ENCODE peak calls at places on chromosomes 1 and 21, in eight cellular contexts. One of them, this sample, is unnamed.

GRCh38 chr1:114618606-114619005 is 37.2 kb upstream of the BCAS2 start:
- DNase-seq in lower lobe of right lung: no peak
- DNase-seq in adrenal gland: no peak
- DNase-seq in fibroblast of mammary gland: no peak
- DNase-seq in K562: no peak
- DNase-seq in suprapubic skin: no peak
- DNase-seq in GM23248: no peak
- DNase-seq in CD4-positive, alpha-beta memory T cell: no peak
- DNase-seq in this sample: no peak

GRCh38 chr1:93977546-93977945 is 68.3 kb upstream of the GCLM start:
- DNase-seq in lower lobe of right lung: no peak
- DNase-seq in adrenal gland: no peak
- DNase-seq in fibroblast of mammary gland: peak
- DNase-seq in K562: no peak
- DNase-seq in suprapubic skin: no peak
- DNase-seq in GM23248: peak
- DNase-seq in CD4-positive, alpha-beta memory T cell: no peak
- DNase-seq in this sample: no peak

GRCh38 chr1:198156111-198156744 is 570 bp upstream of the NEK7 start:
- DNase-seq in lower lobe of right lung: peak
- DNase-seq in adrenal gland: peak
- DNase-seq in fibroblast of mammary gland: peak
- DNase-seq in K562: peak
- DNase-seq in suprapubic skin: no peak
- DNase-seq in GM23248: peak
- DNase-seq in CD4-positive, alpha-beta memory T cell: peak
- DNase-seq in this sample: peak

GRCh38 chr1:3596663-3597598 is 14.4 kb downstream of the MEGF6 start:
- DNase-seq in lower lobe of right lung: no peak
- DNase-seq in adrenal gland: no peak
- DNase-seq in fibroblast of mammary gland: no peak
- DNase-seq in K562: no peak
- DNase-seq in suprapubic skin: no peak
- DNase-seq in GM23248: no peak
- DNase-seq in CD4-positive, alpha-beta memory T cell: no peak
- DNase-seq in this sample: no peak

GRCh38 chr1:161119379-161120061 is 1.6 kb downstream of the NIT1 start:
- DNase-seq in lower lobe of right lung: no peak
- DNase-seq in adrenal gland: peak
- DNase-seq in fibroblast of mammary gland: peak
- DNase-seq in K562: peak
- DNase-seq in suprapubic skin: no peak
- DNase-seq in GM23248: peak
- DNase-seq in CD4-positive, alpha-beta memory T cell: peak
- DNase-seq in this sample: peak

GRCh38 chr1:52238474-52238873 is 96.6 kb downstream of the ZFYVE9 start:
- DNase-seq in lower lobe of right lung: no peak
- DNase-seq in adrenal gland: no peak
- DNase-seq in fibroblast of mammary gland: peak
- DNase-seq in K562: no peak
- DNase-seq in suprapubic skin: no peak
- DNase-seq in GM23248: peak
- DNase-seq in CD4-positive, alpha-beta memory T cell: no peak
- DNase-seq in this sample: no peak

GRCh38 chr1:201511925-201512539 is 5.1 kb upstream of the CSRP1 start:
- DNase-seq in lower lobe of right lung: peak
- DNase-seq in adrenal gland: peak
- DNase-seq in fibroblast of mammary gland: no peak
- DNase-seq in K562: no peak
- DNase-seq in suprapubic skin: no peak
- DNase-seq in GM23248: peak
- DNase-seq in CD4-positive, alpha-beta memory T cell: no peak
- DNase-seq in this sample: no peak

GRCh38 chr1:221961532-221962292 is 219.8 kb upstream of the DUSP10 start:
- DNase-seq in lower lobe of right lung: peak
- DNase-seq in adrenal gland: no peak
- DNase-seq in fibroblast of mammary gland: peak
- DNase-seq in K562: peak
- DNase-seq in suprapubic skin: no peak
- DNase-seq in GM23248: peak
- DNase-seq in CD4-positive, alpha-beta memory T cell: no peak
- DNase-seq in this sample: peak

GRCh38 chr1:229556551-229556950 is 2.0 kb downstream of the ABCB10 start:
- DNase-seq in lower lobe of right lung: no peak
- DNase-seq in adrenal gland: peak
- DNase-seq in fibroblast of mammary gland: no peak
- DNase-seq in K562: no peak
- DNase-seq in suprapubic skin: no peak
- DNase-seq in GM23248: peak
- DNase-seq in CD4-positive, alpha-beta memory T cell: no peak
- DNase-seq in this sample: no peak

GRCh38 chr1:220734571-220735326 is 13.4 kb upstream of the MTARC2 start:
- DNase-seq in lower lobe of right lung: no peak
- DNase-seq in adrenal gland: no peak
- DNase-seq in fibroblast of mammary gland: peak
- DNase-seq in K562: no peak
- DNase-seq in suprapubic skin: no peak
- DNase-seq in GM23248: peak
- DNase-seq in CD4-positive, alpha-beta memory T cell: no peak
- DNase-seq in this sample: no peak

GRCh38 chr21:45460011-45460565 is 55.1 kb downstream of the COL18A1 start:
- DNase-seq in lower lobe of right lung: no peak
- DNase-seq in adrenal gland: no peak
- DNase-seq in fibroblast of mammary gland: no peak
- DNase-seq in K562: no peak
- DNase-seq in suprapubic skin: no peak
- DNase-seq in GM23248: no peak
- DNase-seq in CD4-positive, alpha-beta memory T cell: no peak
- DNase-seq in this sample: no peak

GRCh38 chr21:33231526-33231925 is 1.8 kb downstream of the IFNAR2 start:
- DNase-seq in lower lobe of right lung: no peak
- DNase-seq in adrenal gland: peak
- DNase-seq in fibroblast of mammary gland: no peak
- DNase-seq in K562: no peak
- DNase-seq in suprapubic skin: no peak
- DNase-seq in GM23248: no peak
- DNase-seq in CD4-positive, alpha-beta memory T cell: no peak
- DNase-seq in this sample: no peak

GRCh38 chr1:91742848-91743292 is 143.1 kb downstream of the TGFBR3 start:
- DNase-seq in lower lobe of right lung: no peak
- DNase-seq in adrenal gland: peak
- DNase-seq in fibroblast of mammary gland: peak
- DNase-seq in K562: no peak
- DNase-seq in suprapubic skin: no peak
- DNase-seq in GM23248: peak
- DNase-seq in CD4-positive, alpha-beta memory T cell: no peak
- DNase-seq in this sample: no peak

GRCh38 chr1:150164224-150164623 is 14.5 kb downstream of the PLEKHO1 start:
- DNase-seq in lower lobe of right lung: peak
- DNase-seq in adrenal gland: no peak
- DNase-seq in fibroblast of mammary gland: no peak
- DNase-seq in K562: no peak
- DNase-seq in suprapubic skin: no peak
- DNase-seq in GM23248: no peak
- DNase-seq in CD4-positive, alpha-beta memory T cell: no peak
- DNase-seq in this sample: no peak

GRCh38 chr1:201404722-201405483 is 5.8 kb upstream of the LAD1 start:
- DNase-seq in lower lobe of right lung: no peak
- DNase-seq in adrenal gland: no peak
- DNase-seq in fibroblast of mammary gland: no peak
- DNase-seq in K562: no peak
- DNase-seq in suprapubic skin: no peak
- DNase-seq in GM23248: no peak
- DNase-seq in CD4-positive, alpha-beta memory T cell: no peak
- DNase-seq in this sample: no peak

GRCh38 chr1:72285074-72285425 is 2.7 kb upstream of the NEGR1 start:
- DNase-seq in lower lobe of right lung: no peak
- DNase-seq in adrenal gland: no peak
- DNase-seq in fibroblast of mammary gland: no peak
- DNase-seq in K562: no peak
- DNase-seq in suprapubic skin: no peak
- DNase-seq in GM23248: peak
- DNase-seq in CD4-positive, alpha-beta memory T cell: no peak
- DNase-seq in this sample: no peak

GRCh38 chr1:234309598-234310459 is 63.4 kb upstream of the COA6 start:
- DNase-seq in lower lobe of right lung: peak
- DNase-seq in adrenal gland: peak
- DNase-seq in fibroblast of mammary gland: peak
- DNase-seq in K562: peak
- DNase-seq in suprapubic skin: no peak
- DNase-seq in GM23248: peak
- DNase-seq in CD4-positive, alpha-beta memory T cell: peak
- DNase-seq in this sample: peak

GRCh38 chr1:12040457-12041051 is 21.3 kb downstream of the MIIP start:
- DNase-seq in lower lobe of right lung: no peak
- DNase-seq in adrenal gland: no peak
- DNase-seq in fibroblast of mammary gland: peak
- DNase-seq in K562: no peak
- DNase-seq in suprapubic skin: no peak
- DNase-seq in GM23248: peak
- DNase-seq in CD4-positive, alpha-beta memory T cell: no peak
- DNase-seq in this sample: peak

GRCh38 chr1:227913969-227914791 is 33.6 kb downstream of the WNT9A start:
- DNase-seq in lower lobe of right lung: no peak
- DNase-seq in adrenal gland: no peak
- DNase-seq in fibroblast of mammary gland: no peak
- DNase-seq in K562: no peak
- DNase-seq in suprapubic skin: no peak
- DNase-seq in GM23248: no peak
- DNase-seq in CD4-positive, alpha-beta memory T cell: no peak
- DNase-seq in this sample: no peak

GRCh38 chr1:78497196-78497595 is 6.4 kb downstream of the PTGFR start:
- DNase-seq in lower lobe of right lung: no peak
- DNase-seq in adrenal gland: no peak
- DNase-seq in fibroblast of mammary gland: no peak
- DNase-seq in K562: no peak
- DNase-seq in suprapubic skin: no peak
- DNase-seq in GM23248: peak
- DNase-seq in CD4-positive, alpha-beta memory T cell: no peak
- DNase-seq in this sample: no peak

GRCh38 chr1:37932759-37933158 is 14.1 kb downstream of the INPP5B start:
- DNase-seq in lower lobe of right lung: no peak
- DNase-seq in adrenal gland: no peak
- DNase-seq in fibroblast of mammary gland: peak
- DNase-seq in K562: peak
- DNase-seq in suprapubic skin: no peak
- DNase-seq in GM23248: peak
- DNase-seq in CD4-positive, alpha-beta memory T cell: no peak
- DNase-seq in this sample: no peak

GRCh38 chr1:162873671-162874666 is 13.0 kb upstream of the CCDC190 start:
- DNase-seq in lower lobe of right lung: no peak
- DNase-seq in adrenal gland: no peak
- DNase-seq in fibroblast of mammary gland: peak
- DNase-seq in K562: no peak
- DNase-seq in suprapubic skin: no peak
- DNase-seq in GM23248: peak
- DNase-seq in CD4-positive, alpha-beta memory T cell: no peak
- DNase-seq in this sample: no peak

GRCh38 chr1:16217061-16217785 is 4.8 kb upstream of the ARHGEF19 start:
- DNase-seq in lower lobe of right lung: peak
- DNase-seq in adrenal gland: peak
- DNase-seq in fibroblast of mammary gland: peak
- DNase-seq in K562: peak
- DNase-seq in suprapubic skin: peak
- DNase-seq in GM23248: peak
- DNase-seq in CD4-positive, alpha-beta memory T cell: peak
- DNase-seq in this sample: peak

GRCh38 chr1:62397301-62397700 is 39.5 kb upstream of the USP1 start:
- DNase-seq in lower lobe of right lung: no peak
- DNase-seq in adrenal gland: no peak
- DNase-seq in fibroblast of mammary gland: no peak
- DNase-seq in K562: no peak
- DNase-seq in suprapubic skin: no peak
- DNase-seq in GM23248: no peak
- DNase-seq in CD4-positive, alpha-beta memory T cell: no peak
- DNase-seq in this sample: no peak

GRCh38 chr1:46342084-46342656 is 1.6 kb downstream of the NSUN4 start:
- DNase-seq in lower lobe of right lung: no peak
- DNase-seq in adrenal gland: no peak
- DNase-seq in fibroblast of mammary gland: peak
- DNase-seq in K562: peak
- DNase-seq in suprapubic skin: peak
- DNase-seq in GM23248: peak
- DNase-seq in CD4-positive, alpha-beta memory T cell: no peak
- DNase-seq in this sample: peak

GRCh38 chr1:174815474-174815908 is 184.3 kb upstream of the CACYBP start:
- DNase-seq in lower lobe of right lung: no peak
- DNase-seq in adrenal gland: no peak
- DNase-seq in fibroblast of mammary gland: no peak
- DNase-seq in K562: no peak
- DNase-seq in suprapubic skin: no peak
- DNase-seq in GM23248: no peak
- DNase-seq in CD4-positive, alpha-beta memory T cell: no peak
- DNase-seq in this sample: no peak
- H3K4me3 ChIP-seq in lower lobe of right lung: no peak
- H3K4me3 ChIP-seq in adrenal gland: no peak
- H3K4me3 ChIP-seq in fibroblast of mammary gland: no peak
- H3K4me3 ChIP-seq in K562: no peak
- H3K4me3 ChIP-seq in suprapubic skin: no peak
- H3K4me3 ChIP-seq in GM23248: no peak
- H3K4me3 ChIP-seq in CD4-positive, alpha-beta memory T cell: no peak
- H3K4me3 ChIP-seq in this sample: no peak

DNA sequence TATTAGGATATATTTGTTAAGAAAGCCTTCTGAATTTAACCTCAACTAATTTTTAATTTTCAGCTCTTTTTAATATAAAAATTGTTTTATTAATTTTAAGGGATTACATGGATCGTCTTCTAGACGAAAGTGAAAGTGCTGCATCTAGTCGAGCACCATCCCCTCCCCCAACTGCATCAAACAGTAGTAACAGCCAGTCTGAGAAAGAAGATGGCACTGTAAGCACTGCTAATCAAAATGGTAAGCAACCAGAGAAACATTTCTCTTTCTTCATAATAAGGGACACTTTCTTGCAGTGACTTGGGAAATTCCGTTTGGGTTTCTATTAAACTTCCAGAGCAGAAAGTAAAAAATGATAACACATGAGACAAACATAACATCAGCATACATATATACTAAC is 56.9 kb downstream of the MIER1 start:
- DNase-seq in lower lobe of right lung: no peak
- DNase-seq in adrenal gland: peak
- DNase-seq in fibroblast of mammary gland: peak
- DNase-seq in K562: no peak
- DNase-seq in suprapubic skin: no peak
- DNase-seq in GM23248: peak
- DNase-seq in CD4-positive, alpha-beta memory T cell: peak
- DNase-seq in this sample: peak
- H3K4me3 ChIP-seq in lower lobe of right lung: peak
- H3K4me3 ChIP-seq in adrenal gland: peak
- H3K4me3 ChIP-seq in fibroblast of mammary gland: peak
- H3K4me3 ChIP-seq in K562: no peak
- H3K4me3 ChIP-seq in suprapubic skin: peak
- H3K4me3 ChIP-seq in GM23248: peak
- H3K4me3 ChIP-seq in CD4-positive, alpha-beta memory T cell: no peak
- H3K4me3 ChIP-seq in this sample: peak

GRCh38 chr1:24366707-24367106 is 46.9 kb downstream of the STPG1 start:
- DNase-seq in lower lobe of right lung: no peak
- DNase-seq in adrenal gland: no peak
- DNase-seq in fibroblast of mammary gland: no peak
- DNase-seq in K562: no peak
- DNase-seq in suprapubic skin: no peak
- DNase-seq in GM23248: no peak
- DNase-seq in CD4-positive, alpha-beta memory T cell: no peak
- DNase-seq in this sample: no peak
- H3K4me3 ChIP-seq in lower lobe of right lung: no peak
- H3K4me3 ChIP-seq in adrenal gland: no peak
- H3K4me3 ChIP-seq in fibroblast of mammary gland: no peak
- H3K4me3 ChIP-seq in K562: no peak
- H3K4me3 ChIP-seq in suprapubic skin: no peak
- H3K4me3 ChIP-seq in GM23248: no peak
- H3K4me3 ChIP-seq in CD4-positive, alpha-beta memory T cell: no peak
- H3K4me3 ChIP-seq in this sample: no peak

GRCh38 chr21:37000381-37000780 is 6.1 kb upstream of the RIPPLY3 start:
- DNase-seq in lower lobe of right lung: no peak
- DNase-seq in adrenal gland: no peak
- DNase-seq in fibroblast of mammary gland: no peak
- DNase-seq in K562: no peak
- DNase-seq in suprapubic skin: no peak
- DNase-seq in GM23248: no peak
- DNase-seq in CD4-positive, alpha-beta memory T cell: no peak
- DNase-seq in this sample: no peak
- H3K4me3 ChIP-seq in lower lobe of right lung: no peak
- H3K4me3 ChIP-seq in adrenal gland: no peak
- H3K4me3 ChIP-seq in fibroblast of mammary gland: no peak
- H3K4me3 ChIP-seq in K562: no peak
- H3K4me3 ChIP-seq in suprapubic skin: no peak
- H3K4me3 ChIP-seq in GM23248: no peak
- H3K4me3 ChIP-seq in CD4-positive, alpha-beta memory T cell: no peak
- H3K4me3 ChIP-seq in this sample: no peak